ENCODE peak calls at places on chromosome 22, in eight cellular contexts. Y, Z, B, T, V, R, N and L are unnamed samples.

GRCh38 chr22:38755155-38755910 is 465 bp downstream of the SUN2 start:
- DNase-seq in Y (peak), Z (no peak), B (peak), T (peak), V (peak), R (no peak), N (no peak), L (no peak)

GRCh38 chr22:49847751-49848689 is 5.6 kb upstream of the ZBED4 start:
- DNase-seq in Y (no peak), Z (no peak), B (peak), T (no peak), V (no peak), R (no peak), N (no peak), L (no peak)

GRCh38 chr22:44067033-44067432 is 42.9 kb downstream of the PARVB start:
- DNase-seq in Y (no peak), Z (no peak), B (no peak), T (no peak), V (no peak), R (no peak), N (no peak), L (no peak)

GRCh38 chr22:50477923-50478322 is 3.1 kb upstream of the SBF1 start:
- DNase-seq in Y (no peak), Z (no peak), B (no peak), T (no peak), V (no peak), R (no peak), N (no peak), L (no peak)

GRCh38 chr22:20203142-20204099 is 52.6 kb upstream of the CCDC188 start:
- DNase-seq in Y (peak), Z (no peak), B (peak), T (peak), V (no peak), R (no peak), N (peak), L (no peak)

GRCh38 chr22:31083923-31084810 is 3.0 kb downstream of the SMTN start:
- DNase-seq in Y (no peak), Z (no peak), B (no peak), T (no peak), V (no peak), R (no peak), N (no peak), L (no peak)

GRCh38 chr22:31144223-31144622 is 3.9 kb upstream of the PLA2G3 start:
- DNase-seq in Y (peak), Z (no peak), B (no peak), T (peak), V (peak), R (no peak), N (no peak), L (no peak)

GRCh38 chr22:47570851-47571250 is 808.4 kb downstream of the TBC1D22A start:
- DNase-seq in Y (no peak), Z (no peak), B (no peak), T (no peak), V (no peak), R (no peak), N (no peak), L (no peak)

GRCh38 chr22:46250783-46251125 is 661 bp upstream of the CDPF1 start:
- DNase-seq in Y (no peak), Z (no peak), B (peak), T (no peak), V (no peak), R (no peak), N (no peak), L (no peak)

GRCh38 chr22:42772647-42773046 is 52.0 kb upstream of the A4GALT start:
- DNase-seq in Y (no peak), Z (no peak), B (no peak), T (no peak), V (no peak), R (no peak), N (no peak), L (no peak)

GRCh38 chr22:27124336-27125023 is 467.1 kb downstream of the MIAT start:
- DNase-seq in Y (peak), Z (no peak), B (peak), T (peak), V (no peak), R (no peak), N (no peak), L (no peak)

GRCh38 chr22:36180038-36180880 is 19.7 kb upstream of the APOL3 start:
- DNase-seq in Y (peak), Z (peak), B (peak), T (peak), V (peak), R (peak), N (peak), L (no peak)

GRCh38 chr22:42202048-42202447 is 68.4 kb downstream of the TCF20 start:
- DNase-seq in Y (no peak), Z (no peak), B (no peak), T (no peak), V (no peak), R (no peak), N (no peak), L (no peak)

GRCh38 chr22:42676059-42676607 is 26.9 kb upstream of the CYB5R3 start:
- DNase-seq in Y (no peak), Z (no peak), B (no peak), T (no peak), V (no peak), R (no peak), N (no peak), L (no peak)

GRCh38 chr22:24805790-24806662 is at the start of gene SGSM1:
- DNase-seq in Y (peak), Z (peak), B (peak), T (peak), V (peak), R (peak), N (no peak), L (peak)

GRCh38 chr22:49632199-49633009 is 195.3 kb downstream of the BRD1 start:
- DNase-seq in Y (peak), Z (no peak), B (peak), T (peak), V (peak), R (peak), N (no peak), L (no peak)

GRCh38 chr22:19831016-19831415 is 23.7 kb downstream of the GNB1L start:
- DNase-seq in Y (no peak), Z (no peak), B (no peak), T (no peak), V (no peak), R (no peak), N (no peak), L (no peak)

GRCh38 chr22:20243545-20244249 is 24.4 kb downstream of the RTN4R start:
- DNase-seq in Y (peak), Z (peak), B (peak), T (peak), V (peak), R (no peak), N (no peak), L (peak)

GRCh38 chr22:37383342-37383741 is 43.9 kb downstream of the ELFN2 start:
- DNase-seq in Y (no peak), Z (no peak), B (no peak), T (no peak), V (no peak), R (no peak), N (no peak), L (no peak)

GRCh38 chr22:36940676-36941075 is 27.2 kb downstream of the CSF2RB start:
- DNase-seq in Y (no peak), Z (no peak), B (no peak), T (no peak), V (no peak), R (no peak), N (no peak), L (no peak)

GRCh38 chr22:19472233-19472632 is 6.8 kb downstream of the UFD1 start:
- DNase-seq in Y (no peak), Z (no peak), B (no peak), T (no peak), V (no peak), R (no peak), N (no peak), L (no peak)

GRCh38 chr22:24406322-24407277 is 20.8 kb upstream of the ADORA2A start:
- DNase-seq in Y (no peak), Z (no peak), B (no peak), T (no peak), V (no peak), R (no peak), N (no peak), L (no peak)

GRCh38 chr22:47148510-47148909 is 386.1 kb downstream of the TBC1D22A start:
- DNase-seq in Y (no peak), Z (no peak), B (no peak), T (no peak), V (no peak), R (no peak), N (no peak), L (no peak)

GRCh38 chr22:33631777-33632176 is 288.5 kb downstream of the LARGE1 start:
- DNase-seq in Y (no peak), Z (no peak), B (no peak), T (no peak), V (no peak), R (no peak), N (no peak), L (no peak)

GRCh38 chr22:30636226-30637077 is 871 bp downstream of the SLC35E4 start:
- DNase-seq in Y (peak), Z (no peak), B (peak), T (peak), V (no peak), R (no peak), N (no peak), L (no peak)

GRCh38 chr22:19522881-19523239 is 1.4 kb downstream of the CLDN5 start:
- DNase-seq in Y (no peak), Z (no peak), B (no peak), T (no peak), V (no peak), R (no peak), N (no peak), L (no peak)

GRCh38 chr22:47778160-47778658 is 1015.8 kb downstream of the TBC1D22A start:
- DNase-seq in Y (no peak), Z (no peak), B (no peak), T (no peak), V (no peak), R (no peak), N (no peak), L (no peak)

GRCh38 chr22:46110215-46110614 is 40.1 kb upstream of the PPARA start:
- DNase-seq in Y (no peak), Z (no peak), B (peak), T (peak), V (peak), R (no peak), N (no peak), L (no peak)

GRCh38 chr22:25942989-25943411 is 201.0 kb downstream of the MYO18B start:
- DNase-seq in Y (peak), Z (no peak), B (peak), T (peak), V (no peak), R (peak), N (no peak), L (no peak)

GRCh38 chr22:36238348-36239149 is 778 bp downstream of the APOL2 start:
- DNase-seq in Y (peak), Z (no peak), B (no peak), T (peak), V (no peak), R (peak), N (no peak), L (no peak)

GRCh38 chr22:41917906-41918791 is 3.3 kb upstream of the SHISA8 start:
- DNase-seq in Y (peak), Z (no peak), B (peak), T (peak), V (peak), R (no peak), N (no peak), L (no peak)

GRCh38 chr22:24482586-24482985 is 12.5 kb upstream of the UPB1 start:
- DNase-seq in Y (peak), Z (no peak), B (no peak), T (peak), V (peak), R (peak), N (no peak), L (no peak)

GRCh38 chr22:45077286-45077685 is 67.5 kb upstream of the PHF21B start:
- DNase-seq in Y (no peak), Z (no peak), B (no peak), T (no peak), V (no peak), R (no peak), N (no peak), L (no peak)

GRCh38 chr22:30290318-30290678 is 993 bp upstream of the CASTOR1 start:
- DNase-seq in Y (peak), Z (no peak), B (no peak), T (no peak), V (peak), R (no peak), N (no peak), L (no peak)

GRCh38 chr22:41870786-41871185 is 37.9 kb downstream of the SREBF2 start:
- DNase-seq in Y (no peak), Z (no peak), B (no peak), T (no peak), V (no peak), R (no peak), N (no peak), L (no peak)